ENCODE peak calls at places on chromosome 16, in seven cellular contexts. J, T, W, R, U, N and P are unnamed samples.
A peak's percentile ranks its signal among the peaks of the same experiment; 100 is the strongest.

GRCh38 chr16:51133691-51134090 is 17.4 kb downstream of the SALL1 start:
- DNase-seq in J (no peak), T (no peak), W (peak; percentile 44), R (no peak), U (peak; percentile 31), N (no peak), P (no peak)

GRCh38 chr16:82059983-82060421 is 24.9 kb downstream of the HSD17B2 start:
- DNase-seq in J (no peak), T (no peak), W (no peak), R (no peak), U (no peak), N (no peak), P (no peak)

GRCh38 chr16:67284699-67285646 is 5.6 kb downstream of the PLEKHG4 start:
- DNase-seq in J (no peak), T (peak; percentile 61), W (peak; percentile 91), R (no peak), U (peak; percentile 85), N (no peak), P (no peak)

GRCh38 chr16:27598226-27598625 is 48.3 kb downstream of the KATNIP start:
- DNase-seq in J (no peak), T (no peak), W (no peak), R (no peak), U (no peak), N (no peak), P (no peak)

GRCh38 chr16:67296422-67296821 is 17.1 kb downstream of the PLEKHG4 start:
- DNase-seq in J (no peak), T (no peak), W (no peak), R (no peak), U (no peak), N (no peak), P (peak; percentile 62)

GRCh38 chr16:31386157-31386984 is 6.8 kb upstream of the ITGAD start:
- DNase-seq in J (peak; percentile 33), T (no peak), W (peak; percentile 62), R (no peak), U (peak; percentile 78), N (no peak), P (no peak)

GRCh38 chr16:17607075-17607509 is 136.3 kb upstream of the XYLT1 start:
- DNase-seq in J (no peak), T (no peak), W (no peak), R (no peak), U (no peak), N (no peak), P (no peak)

GRCh38 chr16:30122621-30123160 is 329 bp downstream of the MAPK3 start:
- DNase-seq in J (no peak), T (no peak), W (peak; percentile 67), R (no peak), U (no peak), N (no peak), P (no peak)

GRCh38 chr16:30004811-30005242 is 6.0 kb downstream of the DOC2A start:
- DNase-seq in J (no peak), T (peak; percentile 34), W (no peak), R (no peak), U (no peak), N (no peak), P (no peak)

GRCh38 chr16:84040823-84041391 is 1.7 kb downstream of the SLC38A8 start:
- DNase-seq in J (no peak), T (no peak), W (no peak), R (no peak), U (no peak), N (no peak), P (peak; percentile 45)

GRCh38 chr16:50172195-50172922 is 19.3 kb downstream of the TENT4B start:
- DNase-seq in J (no peak), T (no peak), W (no peak), R (no peak), U (no peak), N (no peak), P (no peak)

GRCh38 chr16:4192206-4192605 is 49.7 kb downstream of the SRL start:
- DNase-seq in J (no peak), T (no peak), W (no peak), R (no peak), U (no peak), N (no peak), P (no peak)

DNA sequence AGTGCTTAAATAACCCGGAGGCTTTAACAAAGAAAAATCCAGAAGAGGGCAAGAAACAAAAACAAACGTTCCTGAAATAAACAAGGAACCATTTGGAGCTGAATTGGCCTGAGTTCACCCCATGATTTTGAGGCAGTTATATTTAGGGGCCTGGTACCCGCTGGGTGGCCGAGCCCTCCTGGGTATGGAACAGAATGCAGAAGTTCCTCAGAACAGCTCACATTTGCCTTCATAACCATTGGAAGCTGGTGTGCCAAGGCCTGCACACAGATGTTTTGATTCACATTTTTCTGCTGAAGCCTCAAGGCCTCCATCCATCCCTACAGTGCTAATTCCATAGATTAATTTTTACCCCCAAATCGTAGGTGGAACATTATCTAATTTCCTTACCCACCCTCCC is 3.3 kb upstream of the ZFHX3 start:
- DNase-seq in J (no peak), T (no peak), W (no peak), R (no peak), U (no peak), N (no peak), P (no peak)
- H3K27me3 ChIP-seq in J (no peaks in the 10 kb centered on the region), T (no peaks in the 10 kb centered on the region), W (peaks cover 93% of the 10 kb centered on the region), R (no peaks in the 10 kb centered on the region), U (peaks cover 18% of the 10 kb centered on the region), N (no peaks in the 10 kb centered on the region), P (no peaks in the 10 kb centered on the region)

GRCh38 chr16:2811703-2812471 is 5.2 kb upstream of the PRSS21 start:
- DNase-seq in J (no peak), T (no peak), W (no peak), R (no peak), U (no peak), N (peak; percentile 33), P (no peak)
- H3K27me3 ChIP-seq in J (no peaks in the 10 kb centered on the region), T (no peaks in the 10 kb centered on the region), W (no peaks in the 10 kb centered on the region), R (no peaks in the 10 kb centered on the region), U (no peaks in the 10 kb centered on the region), N (peaks cover 21% of the 10 kb centered on the region), P (peaks cover 22% of the 10 kb centered on the region)

DNA sequence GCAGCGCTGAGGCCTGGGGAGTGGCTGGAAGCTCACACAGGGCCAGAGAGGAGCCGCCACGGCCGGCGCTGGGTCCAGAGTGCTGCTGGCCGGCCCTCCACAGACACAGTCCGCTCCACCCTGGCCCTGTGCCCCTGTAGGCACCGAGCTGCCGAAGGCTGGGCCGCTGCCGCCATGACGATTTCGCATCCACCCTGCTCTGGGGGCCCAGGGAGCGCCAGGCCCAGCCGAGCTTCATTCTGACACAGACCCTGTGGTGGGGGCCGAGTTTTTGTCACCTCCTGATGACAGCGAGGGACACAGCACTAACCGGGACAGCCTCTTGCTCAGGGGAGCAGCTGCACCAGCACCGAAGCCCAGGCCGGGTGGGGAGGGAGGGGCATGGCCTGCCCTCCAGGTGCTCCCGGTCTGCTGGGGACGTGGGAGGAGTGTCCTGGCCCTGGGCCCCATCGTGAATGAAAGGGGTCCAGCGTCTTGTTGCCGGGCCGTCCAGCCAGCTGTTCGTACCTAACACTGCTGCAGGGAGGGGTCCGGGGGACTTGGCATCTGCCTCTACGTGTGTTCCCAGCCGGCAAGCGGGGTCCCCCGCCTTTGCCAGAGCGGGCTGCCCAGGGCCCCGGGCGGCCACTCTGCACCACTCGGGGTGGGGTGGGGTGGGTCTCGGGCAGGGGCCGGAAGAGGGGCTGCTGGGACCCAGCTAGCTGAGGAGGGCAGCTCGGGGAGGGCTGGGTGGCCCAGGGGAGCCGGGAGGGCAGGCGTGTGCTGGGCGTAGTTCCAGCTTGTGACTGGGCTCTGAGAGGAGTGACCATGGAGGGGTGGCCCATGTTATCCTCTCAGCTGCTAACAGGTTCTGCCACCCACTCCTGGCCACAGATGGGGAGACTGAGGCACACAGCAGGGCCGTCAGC is 26.9 kb upstream of the SSTR5 start:
- DNase-seq in J (no peak), T (no peak), W (no peak), R (no peak), U (no peak), N (no peak), P (no peak)
- H3K27me3 ChIP-seq in J (no peaks in the 10 kb centered on the region), T (peaks cover 58% of the 10 kb centered on the region), W (no peaks in the 10 kb centered on the region), R (no peaks in the 10 kb centered on the region), U (no peaks in the 10 kb centered on the region), N (peaks cover 83% of the 10 kb centered on the region), P (no peaks in the 10 kb centered on the region)

GRCh38 chr16:25828510-25828909 is 136.8 kb downstream of the HS3ST4 start:
- DNase-seq in J (no peak), T (no peak), W (no peak), R (no peak), U (no peak), N (no peak), P (no peak)

GRCh38 chr16:25838724-25839186 is 147.0 kb downstream of the HS3ST4 start:
- DNase-seq in J (peak; percentile 33), T (no peak), W (peak; percentile 90), R (no peak), U (peak; percentile 94), N (no peak), P (peak; percentile 4)

GRCh38 chr16:25832288-25832687 is 140.5 kb downstream of the HS3ST4 start:
- DNase-seq in J (no peak), T (no peak), W (no peak), R (no peak), U (no peak), N (no peak), P (no peak)

GRCh38 chr16:25834101-25834500 is 142.3 kb downstream of the HS3ST4 start:
- DNase-seq in J (no peak), T (no peak), W (no peak), R (no peak), U (peak; percentile 91), N (no peak), P (no peak)
- H3K27me3 ChIP-seq in J (peaks cover 11% of the 10 kb centered on the region), T (no peaks in the 10 kb centered on the region), W (no peaks in the 10 kb centered on the region), R (no peaks in the 10 kb centered on the region), U (no peaks in the 10 kb centered on the region), N (peaks cover 7% of the 10 kb centered on the region), P (no peaks in the 10 kb centered on the region)

DNA sequence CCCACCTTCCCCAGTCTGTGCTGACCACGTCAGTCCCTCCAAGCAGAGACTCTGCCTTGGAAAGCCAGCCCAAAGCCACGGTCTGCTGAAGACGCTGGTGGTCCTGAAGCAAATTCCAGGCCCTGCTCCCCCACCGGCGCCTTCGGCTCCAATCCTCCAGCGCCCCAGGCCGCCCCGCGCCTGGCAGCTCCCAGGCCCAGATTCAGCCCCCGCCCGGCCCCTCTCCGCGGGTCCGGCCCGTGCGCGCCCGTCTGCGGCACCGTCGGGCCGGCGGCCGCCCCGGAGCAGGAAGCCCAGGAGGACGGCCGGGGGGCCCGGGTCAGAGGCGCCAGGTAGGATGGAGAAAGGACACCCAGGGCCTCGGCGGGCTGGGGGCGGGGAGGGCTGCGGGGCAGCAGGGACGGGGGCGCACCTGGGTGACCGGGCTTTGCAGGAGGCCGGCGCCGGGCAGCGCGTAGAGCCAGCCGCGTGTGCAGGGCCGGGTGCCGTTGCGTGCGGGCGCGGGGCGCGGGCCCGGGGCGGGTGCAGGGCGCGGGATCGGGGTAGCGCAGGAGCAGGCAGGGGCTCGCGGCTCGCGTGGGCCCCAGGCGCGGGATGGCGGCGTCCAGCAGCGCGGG is 621 bp upstream of the SLC22A31 start:
- DNase-seq in J (no peak), T (no peak), W (peak; percentile 56), R (peak; percentile 49), U (no peak), N (no peak), P (no peak)
- H3K27me3 ChIP-seq in J (peaks cover 3% of the 10 kb centered on the region), T (peaks cover 48% of the 10 kb centered on the region), W (peaks cover 36% of the 10 kb centered on the region), R (no peaks in the 10 kb centered on the region), U (peaks cover 12% of the 10 kb centered on the region), N (peaks cover 63% of the 10 kb centered on the region), P (peaks cover 22% of the 10 kb centered on the region)